ENCODE peak calls at places on chromosome 18, in seven cellular contexts. One of them, this sample, is unnamed.

GRCh38 chr18:65906621-65907034 is 155.8 kb downstream of the CDH7 start:
- DNase-seq in stomach: no peak
- DNase-seq in K562: no peak
- DNase-seq in Panc1: no peak
- DNase-seq in HCT116: no peak
- DNase-seq in transverse colon: peak; percentile 67
- DNase-seq in sigmoid colon: no peak
- DNase-seq in this sample: no peak

GRCh38 chr18:34871435-34871834 is 161.3 kb downstream of the DTNA start:
- DNase-seq in stomach: no peak
- DNase-seq in K562: no peak
- DNase-seq in Panc1: no peak
- DNase-seq in HCT116: no peak
- DNase-seq in transverse colon: no peak
- DNase-seq in sigmoid colon: no peak
- DNase-seq in this sample: no peak

GRCh38 chr18:73340135-73340934 is 472.5 kb upstream of the NETO1 start:
- DNase-seq in stomach: no peak
- DNase-seq in K562: no peak
- DNase-seq in Panc1: no peak
- DNase-seq in HCT116: no peak
- DNase-seq in transverse colon: no peak
- DNase-seq in sigmoid colon: no peak
- DNase-seq in this sample: no peak

GRCh38 chr18:58345064-58345463 is 283.8 kb downstream of the ALPK2 start:
- DNase-seq in stomach: no peak
- DNase-seq in K562: no peak
- DNase-seq in Panc1: no peak
- DNase-seq in HCT116: no peak
- DNase-seq in transverse colon: no peak
- DNase-seq in sigmoid colon: no peak
- DNase-seq in this sample: no peak

GRCh38 chr18:8091042-8091441 is 518.2 kb upstream of the RAB12 start:
- DNase-seq in stomach: no peak
- DNase-seq in K562: no peak
- DNase-seq in Panc1: no peak
- DNase-seq in HCT116: no peak
- DNase-seq in transverse colon: no peak
- DNase-seq in sigmoid colon: no peak
- DNase-seq in this sample: no peak

GRCh38 chr18:22257022-22257543 is 87.7 kb downstream of the GATA6 start:
- DNase-seq in stomach: no peak
- DNase-seq in K562: no peak
- DNase-seq in Panc1: no peak
- DNase-seq in HCT116: no peak
- DNase-seq in transverse colon: no peak
- DNase-seq in sigmoid colon: no peak
- DNase-seq in this sample: no peak

GRCh38 chr18:449374-449773 is 51.1 kb downstream of the COLEC12 start:
- DNase-seq in stomach: peak; percentile 74
- DNase-seq in K562: no peak
- DNase-seq in Panc1: no peak
- DNase-seq in HCT116: peak; percentile 35
- DNase-seq in transverse colon: no peak
- DNase-seq in sigmoid colon: no peak
- DNase-seq in this sample: peak; percentile 70

GRCh38 chr18:57940166-57940565 is 103.9 kb upstream of the NEDD4L start:
- DNase-seq in stomach: no peak
- DNase-seq in K562: no peak
- DNase-seq in Panc1: no peak
- DNase-seq in HCT116: no peak
- DNase-seq in transverse colon: no peak
- DNase-seq in sigmoid colon: no peak
- DNase-seq in this sample: no peak

GRCh38 chr18:5584751-5585417 is 41.1 kb upstream of the EPB41L3 start:
- DNase-seq in stomach: no peak
- DNase-seq in K562: no peak
- DNase-seq in Panc1: no peak
- DNase-seq in HCT116: no peak
- DNase-seq in transverse colon: no peak
- DNase-seq in sigmoid colon: no peak
- DNase-seq in this sample: no peak

GRCh38 chr18:21489119-21489750 is 111.3 kb downstream of the ESCO1 start:
- DNase-seq in stomach: peak; percentile 45
- DNase-seq in K562: peak; percentile 78
- DNase-seq in Panc1: peak; percentile 22
- DNase-seq in HCT116: peak; percentile 40
- DNase-seq in transverse colon: peak; percentile 47
- DNase-seq in sigmoid colon: no peak
- DNase-seq in this sample: no peak

GRCh38 chr18:36501100-36501499 is 203.6 kb downstream of the FHOD3 start:
- DNase-seq in stomach: no peak
- DNase-seq in K562: no peak
- DNase-seq in Panc1: no peak
- DNase-seq in HCT116: no peak
- DNase-seq in transverse colon: no peak
- DNase-seq in sigmoid colon: no peak
- DNase-seq in this sample: no peak

GRCh38 chr18:55362303-55362702 is 225.7 kb downstream of the TCF4 start:
- DNase-seq in stomach: no peak
- DNase-seq in K562: no peak
- DNase-seq in Panc1: no peak
- DNase-seq in HCT116: no peak
- DNase-seq in transverse colon: no peak
- DNase-seq in sigmoid colon: no peak
- DNase-seq in this sample: no peak

GRCh38 chr18:73615506-73615905 is 532.1 kb downstream of the FBXO15 start:
- DNase-seq in stomach: no peak
- DNase-seq in K562: no peak
- DNase-seq in Panc1: no peak
- DNase-seq in HCT116: no peak
- DNase-seq in transverse colon: no peak
- DNase-seq in sigmoid colon: no peak
- DNase-seq in this sample: no peak

GRCh38 chr18:79486356-79487197 is 90.8 kb downstream of the NFATC1 start:
- DNase-seq in stomach: no peak
- DNase-seq in K562: no peak
- DNase-seq in Panc1: no peak
- DNase-seq in HCT116: no peak
- DNase-seq in transverse colon: no peak
- DNase-seq in sigmoid colon: peak; percentile 65
- DNase-seq in this sample: peak; percentile 78

GRCh38 chr18:63179422-63179821 is 140.1 kb downstream of the BCL2 start:
- DNase-seq in stomach: no peak
- DNase-seq in K562: no peak
- DNase-seq in Panc1: no peak
- DNase-seq in HCT116: no peak
- DNase-seq in transverse colon: no peak
- DNase-seq in sigmoid colon: no peak
- DNase-seq in this sample: no peak

GRCh38 chr18:45851196-45851925 is 25.9 kb downstream of the SIGLEC15 start:
- DNase-seq in stomach: no peak
- DNase-seq in K562: no peak
- DNase-seq in Panc1: no peak
- DNase-seq in HCT116: no peak
- DNase-seq in transverse colon: no peak
- DNase-seq in sigmoid colon: no peak
- DNase-seq in this sample: no peak

GRCh38 chr18:58562999-58563667 is 65.8 kb downstream of the ALPK2 start:
- DNase-seq in stomach: no peak
- DNase-seq in K562: no peak
- DNase-seq in Panc1: no peak
- DNase-seq in HCT116: no peak
- DNase-seq in transverse colon: no peak
- DNase-seq in sigmoid colon: no peak
- DNase-seq in this sample: no peak

GRCh38 chr18:79881695-79882094 is 69.8 kb downstream of the SLC66A2 start:
- DNase-seq in stomach: no peak
- DNase-seq in K562: no peak
- DNase-seq in Panc1: no peak
- DNase-seq in HCT116: no peak
- DNase-seq in transverse colon: no peak
- DNase-seq in sigmoid colon: peak; percentile 26
- DNase-seq in this sample: no peak

GRCh38 chr18:58144671-58145285 is 100.8 kb downstream of the NEDD4L start:
- DNase-seq in stomach: peak; percentile 80
- DNase-seq in K562: no peak
- DNase-seq in Panc1: no peak
- DNase-seq in HCT116: no peak
- DNase-seq in transverse colon: no peak
- DNase-seq in sigmoid colon: no peak
- DNase-seq in this sample: no peak

GRCh38 chr18:57269756-57270534 is 82.4 kb upstream of the ST8SIA3 start:
- DNase-seq in stomach: no peak
- DNase-seq in K562: no peak
- DNase-seq in Panc1: no peak
- DNase-seq in HCT116: no peak
- DNase-seq in transverse colon: no peak
- DNase-seq in sigmoid colon: no peak
- DNase-seq in this sample: no peak

GRCh38 chr18:22591231-22591630 is 173.5 kb upstream of the CTAGE1 start:
- DNase-seq in stomach: no peak
- DNase-seq in K562: no peak
- DNase-seq in Panc1: no peak
- DNase-seq in HCT116: no peak
- DNase-seq in transverse colon: no peak
- DNase-seq in sigmoid colon: no peak
- DNase-seq in this sample: no peak

GRCh38 chr18:43893001-43893637 is 615.8 kb upstream of the SYT4 start:
- DNase-seq in stomach: no peak
- DNase-seq in K562: no peak
- DNase-seq in Panc1: peak; percentile 17
- DNase-seq in HCT116: no peak
- DNase-seq in transverse colon: no peak
- DNase-seq in sigmoid colon: no peak
- DNase-seq in this sample: no peak

GRCh38 chr18:30705943-30706342 is 336.6 kb downstream of the DSC3 start:
- DNase-seq in stomach: no peak
- DNase-seq in K562: peak; percentile 73
- DNase-seq in Panc1: no peak
- DNase-seq in HCT116: no peak
- DNase-seq in transverse colon: no peak
- DNase-seq in sigmoid colon: no peak
- DNase-seq in this sample: no peak

GRCh38 chr18:30712383-30712782 is 330.2 kb downstream of the DSC3 start:
- DNase-seq in stomach: no peak
- DNase-seq in K562: no peak
- DNase-seq in Panc1: no peak
- DNase-seq in HCT116: no peak
- DNase-seq in transverse colon: no peak
- DNase-seq in sigmoid colon: no peak
- DNase-seq in this sample: no peak

GRCh38 chr18:30713299-30713698 is 329.2 kb downstream of the DSC3 start:
- DNase-seq in stomach: no peak
- DNase-seq in K562: no peak
- DNase-seq in Panc1: no peak
- DNase-seq in HCT116: no peak
- DNase-seq in transverse colon: no peak
- DNase-seq in sigmoid colon: no peak
- DNase-seq in this sample: no peak

GRCh38 chr18:30709598-30709997 is 332.9 kb downstream of the DSC3 start:
- DNase-seq in stomach: no peak
- DNase-seq in K562: no peak
- DNase-seq in Panc1: no peak
- DNase-seq in HCT116: no peak
- DNase-seq in transverse colon: no peak
- DNase-seq in sigmoid colon: no peak
- DNase-seq in this sample: no peak
- TF ChIP-seq POLR2AphosphoS5 in stomach: no peak
- TF ChIP-seq POLR2AphosphoS5 in K562: no peak
- TF ChIP-seq POLR2AphosphoS5 in Panc1: no peak
- TF ChIP-seq POLR2AphosphoS5 in HCT116: no peak
- TF ChIP-seq POLR2AphosphoS5 in transverse colon: no peak
- TF ChIP-seq POLR2AphosphoS5 in sigmoid colon: no peak
- TF ChIP-seq POLR2AphosphoS5 in this sample: no peak

GRCh38 chr18:13380671-13381070 is 162.1 kb downstream of the LDLRAD4 start:
- DNase-seq in stomach: no peak
- DNase-seq in K562: no peak
- DNase-seq in Panc1: no peak
- DNase-seq in HCT116: no peak
- DNase-seq in transverse colon: no peak
- DNase-seq in sigmoid colon: no peak
- DNase-seq in this sample: no peak

GRCh38 chr18:13381907-13382682 is 163.5 kb downstream of the LDLRAD4 start:
- DNase-seq in stomach: peak; percentile 60
- DNase-seq in K562: no peak
- DNase-seq in Panc1: no peak
- DNase-seq in HCT116: no peak
- DNase-seq in transverse colon: peak; percentile 66
- DNase-seq in sigmoid colon: peak; percentile 88
- DNase-seq in this sample: peak; percentile 71

GRCh38 chr18:13381331-13381730 is 162.8 kb downstream of the LDLRAD4 start:
- DNase-seq in stomach: no peak
- DNase-seq in K562: no peak
- DNase-seq in Panc1: no peak
- DNase-seq in HCT116: no peak
- DNase-seq in transverse colon: no peak
- DNase-seq in sigmoid colon: peak; percentile 60
- DNase-seq in this sample: no peak

GRCh38 chr18:13382683-13382989 is 164.1 kb downstream of the LDLRAD4 start:
- DNase-seq in stomach: no peak
- DNase-seq in K562: no peak
- DNase-seq in Panc1: no peak
- DNase-seq in HCT116: no peak
- DNase-seq in transverse colon: no peak
- DNase-seq in sigmoid colon: no peak
- DNase-seq in this sample: peak; percentile 61

GRCh38 chr18:13382990-13383821 is 164.6 kb downstream of the LDLRAD4 start:
- DNase-seq in stomach: no peak
- DNase-seq in K562: no peak
- DNase-seq in Panc1: no peak
- DNase-seq in HCT116: no peak
- DNase-seq in transverse colon: no peak
- DNase-seq in sigmoid colon: peak; percentile 64
- DNase-seq in this sample: peak; percentile 68
- H3K4me1 ChIP-seq in stomach: peaks cover 25% of the 10 kb centered on the region
- H3K4me1 ChIP-seq in K562: no peaks in the 10 kb centered on the region
- H3K4me1 ChIP-seq in Panc1: no peaks in the 10 kb centered on the region
- H3K4me1 ChIP-seq in HCT116: no peaks in the 10 kb centered on the region
- H3K4me1 ChIP-seq in transverse colon: peaks cover 25% of the 10 kb centered on the region
- H3K4me1 ChIP-seq in sigmoid colon: peaks cover 18% of the 10 kb centered on the region
- H3K4me1 ChIP-seq in this sample: peaks cover 47% of the 10 kb centered on the region

GRCh38 chr18:77851798-77852197 is 602.1 kb downstream of the GALR1 start:
- DNase-seq in stomach: no peak
- DNase-seq in K562: no peak
- DNase-seq in Panc1: no peak
- DNase-seq in HCT116: no peak
- DNase-seq in transverse colon: no peak
- DNase-seq in sigmoid colon: no peak
- DNase-seq in this sample: no peak
- TF ChIP-seq POLR2AphosphoS5 in stomach: no peak
- TF ChIP-seq POLR2AphosphoS5 in K562: no peak
- TF ChIP-seq POLR2AphosphoS5 in Panc1: no peak
- TF ChIP-seq POLR2AphosphoS5 in HCT116: no peak
- TF ChIP-seq POLR2AphosphoS5 in transverse colon: no peak
- TF ChIP-seq POLR2AphosphoS5 in sigmoid colon: no peak
- TF ChIP-seq POLR2AphosphoS5 in this sample: no peak

GRCh38 chr18:54215069-54215468 is 9.4 kb downstream of the MBD2 start:
- DNase-seq in stomach: no peak
- DNase-seq in K562: no peak
- DNase-seq in Panc1: no peak
- DNase-seq in HCT116: no peak
- DNase-seq in transverse colon: no peak
- DNase-seq in sigmoid colon: no peak
- DNase-seq in this sample: no peak
- H3K4me1 ChIP-seq in stomach: peaks cover 12% of the 10 kb centered on the region
- H3K4me1 ChIP-seq in K562: no peaks in the 10 kb centered on the region
- H3K4me1 ChIP-seq in Panc1: no peaks in the 10 kb centered on the region
- H3K4me1 ChIP-seq in HCT116: no peaks in the 10 kb centered on the region
- H3K4me1 ChIP-seq in transverse colon: peaks cover 4% of the 10 kb centered on the region
- H3K4me1 ChIP-seq in sigmoid colon: peaks cover 2% of the 10 kb centered on the region
- H3K4me1 ChIP-seq in this sample: peaks cover 24% of the 10 kb centered on the region